ENCODE peak calls at places on chromosomes 4 and X, in ten cellular contexts. K is IMR-90, B is ovary, S is Peyer's patch, Q is testis, Z is pancreas, P is breast epithelium, F is Panc1, Y is PC-3, T is right atrium auricular region. X is an unnamed sample.

GRCh38 chr4:807792-808191 is 18.1 kb downstream of the CPLX1 start:
- DNase-seq in K (no peak), B (no peak), S (no peak), Q (no peak), Z (peak; percentile 58), P (no peak), F (no peak), Y (no peak), T (no peak), X (no peak)

GRCh38 chrX:150454083-150454482 is 91.0 kb downstream of the MAMLD1 start:
- DNase-seq in K (no peak), B (no peak), S (no peak), Q (no peak), Z (no peak), P (no peak), F (no peak), Y (no peak), T (no peak), X (no peak)

GRCh38 chr4:168383510-168383909 is 65.0 kb upstream of the DDX60 start:
- DNase-seq in K (no peak), B (no peak), S (no peak), Q (no peak), Z (no peak), P (no peak), F (no peak), Y (no peak), T (no peak), X (no peak)

GRCh38 chr4:175770555-175770954 is 41.5 kb downstream of the GPM6A start:
- DNase-seq in K (no peak), B (no peak), S (no peak), Q (no peak), Z (no peak), P (no peak), F (no peak), Y (peak; percentile 10), T (no peak), X (no peak)

GRCh38 chrX:72569786-72570185 is 2.9 kb downstream of the HDAC8 start:
- DNase-seq in K (peak; percentile 86), B (no peak), S (no peak), Q (no peak), Z (no peak), P (no peak), F (no peak), Y (peak; percentile 90), T (no peak), X (peak; percentile 2)

GRCh38 chr4:79331126-79331876 is 5.4 kb upstream of the NAA11 start:
- DNase-seq in K (no peak), B (no peak), S (no peak), Q (no peak), Z (no peak), P (no peak), F (no peak), Y (peak; percentile 37), T (no peak), X (no peak)

GRCh38 chrX:18676470-18676869 is 4.6 kb upstream of the RS1 start:
- DNase-seq in K (peak; percentile 5), B (no peak), S (no peak), Q (peak; percentile 15), Z (no peak), P (no peak), F (no peak), Y (no peak), T (no peak), X (peak; percentile 20)

GRCh38 chr4:8098506-8098905 is 60.1 kb downstream of the ABLIM2 start:
- DNase-seq in K (no peak), B (no peak), S (no peak), Q (no peak), Z (no peak), P (no peak), F (no peak), Y (no peak), T (no peak), X (no peak)

GRCh38 chr4:162969194-162969593 is 197.5 kb downstream of the NAF1 start:
- DNase-seq in K (no peak), B (no peak), S (no peak), Q (no peak), Z (no peak), P (no peak), F (no peak), Y (no peak), T (no peak), X (no peak)

GRCh38 chr4:24141836-24142235 is 252.0 kb upstream of the PPARGC1A start:
- DNase-seq in K (no peak), B (no peak), S (no peak), Q (no peak), Z (no peak), P (no peak), F (no peak), Y (no peak), T (no peak), X (no peak)

GRCh38 chrX:129316461-129316860 is 206.8 kb downstream of the SMARCA1 start:
- DNase-seq in K (no peak), B (no peak), S (no peak), Q (no peak), Z (no peak), P (no peak), F (no peak), Y (no peak), T (no peak), X (no peak)

GRCh38 chr4:150960079-150960478 is 55.0 kb downstream of the LRBA start:
- DNase-seq in K (peak; percentile 37), B (no peak), S (no peak), Q (no peak), Z (no peak), P (no peak), F (no peak), Y (peak; percentile 61), T (no peak), X (no peak)

GRCh38 chr4:10031663-10032590 is 10.6 kb upstream of the SLC2A9 start:
- DNase-seq in K (no peak), B (no peak), S (no peak), Q (no peak), Z (no peak), P (no peak), F (no peak), Y (no peak), T (no peak), X (no peak)

GRCh38 chr4:6452116-6452896 is 20.1 kb downstream of the PPP2R2C start:
- DNase-seq in K (no peak), B (no peak), S (no peak), Q (no peak), Z (no peak), P (no peak), F (no peak), Y (no peak), T (no peak), X (no peak)

GRCh38 chrX:136963973-136964372 is 69.8 kb downstream of the GPR101 start:
- DNase-seq in K (no peak), B (no peak), S (no peak), Q (no peak), Z (no peak), P (no peak), F (no peak), Y (no peak), T (no peak), X (no peak)

GRCh38 chrX:83278988-83279387 is 229.1 kb upstream of the POU3F4 start:
- DNase-seq in K (no peak), B (no peak), S (no peak), Q (no peak), Z (no peak), P (no peak), F (no peak), Y (no peak), T (no peak), X (no peak)

GRCh38 chr4:26342328-26343040 is 21.7 kb downstream of the RBPJ start:
- DNase-seq in K (peak; percentile 95), B (no peak), S (no peak), Q (no peak), Z (no peak), P (no peak), F (no peak), Y (peak; percentile 86), T (no peak), X (peak; percentile 89)

GRCh38 chr4:157265281-157265680 is 44.8 kb downstream of the GRIA2 start:
- DNase-seq in K (no peak), B (no peak), S (no peak), Q (no peak), Z (no peak), P (no peak), F (no peak), Y (peak; percentile 72), T (no peak), X (peak; percentile 4)

GRCh38 chr4:72525938-72526337 is 43.1 kb downstream of the ADAMTS3 start:
- DNase-seq in K (peak; percentile 43), B (peak; percentile 88), S (no peak), Q (peak; percentile 77), Z (peak; percentile 24), P (no peak), F (no peak), Y (no peak), T (no peak), X (no peak)

GRCh38 chr4:41594439-41594838 is 56.5 kb downstream of the LIMCH1 start:
- DNase-seq in K (no peak), B (peak; percentile 36), S (no peak), Q (peak; percentile 40), Z (no peak), P (no peak), F (no peak), Y (no peak), T (no peak), X (no peak)

GRCh38 chr4:99803702-99804101 is 12.9 kb upstream of the DAPP1 start:
- DNase-seq in K (no peak), B (no peak), S (no peak), Q (no peak), Z (no peak), P (no peak), F (no peak), Y (no peak), T (no peak), X (no peak)

GRCh38 chr4:89836897-89837384 is at the start of gene SNCA:
- DNase-seq in K (peak; percentile 21), B (peak; percentile 83), S (no peak), Q (peak; percentile 68), Z (peak; percentile 36), P (no peak), F (no peak), Y (no peak), T (peak; percentile 64), X (peak; percentile 73)
- H3K27ac ChIP-seq in K (no peak within 1 kb of the TSS), B (peak within 1 kb of the TSS; percentile 3), S (no peak within 1 kb of the TSS), Q (no peak within 1 kb of the TSS), Z (no peak within 1 kb of the TSS), P (peak within 1 kb of the TSS; percentile 33), F (no peak within 1 kb of the TSS), Y (no peak within 1 kb of the TSS), T (peak within 1 kb of the TSS; percentile 49), X (peak within 1 kb of the TSS; percentile 81)

GRCh38 chr4:53450773-53451172 is 73.3 kb downstream of the FIP1L1 start:
- DNase-seq in K (peak; percentile 12), B (no peak), S (no peak), Q (no peak), Z (no peak), P (no peak), F (no peak), Y (no peak), T (no peak), X (no peak)
- TF ChIP-seq CTCF in K (no peak), B (no peak), S (no peak), Q (no peak), Z (no peak), P (no peak), F (no peak), Y (no peak), T (no peak), X (no peak)

GRCh38 chr4:85722401-85722800 is 247.5 kb downstream of the ARHGAP24 start:
- DNase-seq in K (no peak), B (no peak), S (no peak), Q (no peak), Z (no peak), P (no peak), F (no peak), Y (no peak), T (no peak), X (no peak)
- H3K27ac ChIP-seq in K (no peak overlapping the region), B (no peak overlapping the region), S (no peak overlapping the region), Q (no peak overlapping the region), Z (no peak overlapping the region), P (no peak overlapping the region), F (no peak overlapping the region), Y (no peak overlapping the region), T (no peak overlapping the region), X (no peak overlapping the region)

GRCh38 chr4:34422472-34422871 is 1821.8 kb downstream of the ARAP2 start:
- DNase-seq in K (no peak), B (no peak), S (no peak), Q (no peak), Z (no peak), P (no peak), F (no peak), Y (peak; percentile 10), T (no peak), X (no peak)
- TF ChIP-seq CTCF in K (peak; percentile 11), B (no peak), S (no peak), Q (no peak), Z (no peak), P (no peak), F (peak; percentile 7), Y (peak; percentile 42), T (no peak), X (no peak)

X was measured in RWPE1.